ENCODE peak calls at places on chromosomes 2 and 18, in four cellular contexts. One of them, this sample, is unnamed.

GRCh38 chr2:127165539-127165935 is 54.6 kb downstream of the CYP27C1 start:
- DNase-seq in K562: no peak
- DNase-seq in GM12878: no peak
- DNase-seq in H1: no peak
- DNase-seq in this sample: no peak

GRCh38 chr18:7872569-7872968 is 305.5 kb downstream of the PTPRM start:
- DNase-seq in K562: no peak
- DNase-seq in GM12878: no peak
- DNase-seq in H1: no peak
- DNase-seq in this sample: peak

GRCh38 chr18:52903858-52904257 is 563.9 kb downstream of the DCC start:
- DNase-seq in K562: no peak
- DNase-seq in GM12878: no peak
- DNase-seq in H1: no peak
- DNase-seq in this sample: peak

GRCh38 chr2:46376586-46377286 is 79.5 kb downstream of the EPAS1 start:
- DNase-seq in K562: no peak
- DNase-seq in GM12878: no peak
- DNase-seq in H1: no peak
- DNase-seq in this sample: no peak

GRCh38 chr2:216620806-216621205 is 12.4 kb upstream of the IGFBP2 start:
- DNase-seq in K562: no peak
- DNase-seq in GM12878: no peak
- DNase-seq in H1: no peak
- DNase-seq in this sample: no peak

GRCh38 chr2:15801439-15801838 is 138.9 kb upstream of the MYCN start:
- DNase-seq in K562: no peak
- DNase-seq in GM12878: no peak
- DNase-seq in H1: no peak
- DNase-seq in this sample: no peak

GRCh38 chr2:70528921-70529320 is 24.7 kb downstream of the TGFA start:
- DNase-seq in K562: no peak
- DNase-seq in GM12878: no peak
- DNase-seq in H1: no peak
- DNase-seq in this sample: no peak

GRCh38 chr2:126698991-126699390 is 43.0 kb downstream of the GYPC start:
- DNase-seq in K562: no peak
- DNase-seq in GM12878: no peak
- DNase-seq in H1: no peak
- DNase-seq in this sample: no peak

GRCh38 chr2:237885171-237885930 is 25.9 kb downstream of the RAMP1 start:
- DNase-seq in K562: no peak
- DNase-seq in GM12878: no peak
- DNase-seq in H1: no peak
- DNase-seq in this sample: peak

GRCh38 chr2:235608200-235608591 is 114.4 kb downstream of the AGAP1 start:
- DNase-seq in K562: no peak
- DNase-seq in GM12878: no peak
- DNase-seq in H1: no peak
- DNase-seq in this sample: no peak

GRCh38 chr18:65091737-65092329 is 659.0 kb upstream of the CDH7 start:
- DNase-seq in K562: no peak
- DNase-seq in GM12878: no peak
- DNase-seq in H1: peak
- DNase-seq in this sample: peak

GRCh38 chr2:131521961-131522781 is 5.5 kb upstream of the CCDC74A start:
- DNase-seq in K562: no peak
- DNase-seq in GM12878: no peak
- DNase-seq in H1: no peak
- DNase-seq in this sample: no peak

GRCh38 chr2:216643986-216644662 is 10.9 kb downstream of the IGFBP2 start:
- DNase-seq in K562: no peak
- DNase-seq in GM12878: no peak
- DNase-seq in H1: no peak
- DNase-seq in this sample: no peak

DNA sequence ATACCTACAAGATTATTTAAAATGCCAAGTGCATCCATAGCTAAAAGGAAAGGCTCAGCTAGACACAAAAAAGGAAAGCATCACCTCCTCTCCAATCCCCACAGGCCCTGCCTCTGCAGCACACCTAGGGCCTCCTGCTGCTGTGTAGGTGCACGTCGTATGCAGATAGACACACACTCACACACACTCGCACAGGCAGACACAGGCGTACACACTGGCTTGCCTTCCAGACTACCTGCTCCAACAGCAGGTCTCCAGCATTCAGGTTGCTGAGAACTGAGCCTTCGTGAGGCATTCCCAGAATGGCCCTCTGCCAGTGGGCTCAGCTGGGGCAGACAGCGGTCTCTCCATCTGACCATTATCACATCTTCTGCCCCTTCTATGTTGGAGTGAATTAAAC is 35.3 kb upstream of the FRZB start:
- DNase-seq in K562: no peak
- DNase-seq in GM12878: no peak
- DNase-seq in H1: no peak
- DNase-seq in this sample: no peak
- TF ChIP-seq POLR2AphosphoS5 in K562: no peak
- TF ChIP-seq POLR2AphosphoS5 in GM12878: no peak
- TF ChIP-seq POLR2AphosphoS5 in H1: peak
- TF ChIP-seq POLR2AphosphoS5 in this sample: no peak

GRCh38 chr2:8681786-8682692 is at the start of gene ID2:
- DNase-seq in K562: peak
- DNase-seq in GM12878: peak
- DNase-seq in H1: peak
- DNase-seq in this sample: peak

GRCh38 chr2:8679567-8679826 is 2.4 kb upstream of the ID2 start:
- DNase-seq in K562: no peak
- DNase-seq in GM12878: no peak
- DNase-seq in H1: no peak
- DNase-seq in this sample: no peak

GRCh38 chr2:8682719-8683667 is 1.1 kb downstream of the ID2 start:
- DNase-seq in K562: no peak
- DNase-seq in GM12878: no peak
- DNase-seq in H1: no peak
- DNase-seq in this sample: peak

GRCh38 chr2:8679827-8680731 is 1.8 kb upstream of the ID2 start:
- DNase-seq in K562: no peak
- DNase-seq in GM12878: no peak
- DNase-seq in H1: no peak
- DNase-seq in this sample: peak

DNA sequence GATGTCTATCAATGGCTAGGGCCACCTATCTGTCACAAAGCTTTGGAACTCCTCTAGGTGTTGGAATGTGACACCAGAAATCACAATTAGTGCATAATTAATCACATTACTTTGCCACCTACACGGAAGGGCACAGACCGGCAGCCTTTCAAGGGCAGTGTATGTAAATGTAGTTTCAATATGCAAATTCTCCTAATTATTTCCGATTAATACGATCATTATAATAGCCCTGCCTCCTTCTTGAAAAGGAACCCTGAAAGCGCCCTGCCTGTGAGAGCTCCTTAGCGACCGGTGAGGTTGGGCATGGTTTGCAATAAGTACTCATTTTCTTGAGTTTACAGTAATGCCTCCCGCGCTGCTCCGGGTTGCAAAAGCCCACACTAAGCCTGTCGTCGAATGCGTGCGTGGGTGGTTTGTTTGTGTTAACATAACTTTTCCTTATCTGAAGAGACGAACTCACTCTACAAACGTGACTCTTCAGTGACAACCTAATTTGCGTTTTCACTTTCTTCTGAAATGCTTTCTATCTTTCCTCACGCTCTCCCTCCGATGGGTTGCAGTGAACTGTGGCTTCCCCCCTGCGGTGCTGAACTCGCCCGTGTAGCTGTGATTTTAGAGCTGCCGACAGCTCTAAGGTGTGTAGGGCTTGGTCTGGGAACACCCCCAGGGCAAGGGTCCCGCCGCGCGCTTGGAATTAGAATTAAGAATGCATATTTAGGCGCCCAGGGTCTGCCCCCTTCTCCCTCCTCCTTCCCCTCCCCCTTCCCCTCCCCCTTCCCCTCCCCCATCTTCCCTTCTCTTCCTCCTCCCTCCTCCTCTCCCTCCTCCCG is 710 bp upstream of the ID2 start:
- DNase-seq in K562: peak
- DNase-seq in GM12878: peak
- DNase-seq in H1: no peak
- DNase-seq in this sample: peak
- TF ChIP-seq NRF1 in K562: peak
- TF ChIP-seq NRF1 in GM12878: no peak
- TF ChIP-seq NRF1 in H1: no peak
- TF ChIP-seq NRF1 in this sample: no peak

GRCh38 chr2:164818149-164819136 is 23.2 kb downstream of the COBLL1 start:
- DNase-seq in K562: no peak
- DNase-seq in GM12878: no peak
- DNase-seq in H1: no peak
- DNase-seq in this sample: no peak
- TF ChIP-seq JUND in K562: no peak
- TF ChIP-seq JUND in GM12878: no peak
- TF ChIP-seq JUND in H1: no peak
- TF ChIP-seq JUND in this sample: no peak

GRCh38 chr2:65159261-65159660 is 29.4 kb upstream of the RAB1A start:
- DNase-seq in K562: no peak
- DNase-seq in GM12878: no peak
- DNase-seq in H1: no peak
- DNase-seq in this sample: no peak

GRCh38 chr2:65158557-65158956 is 28.7 kb upstream of the RAB1A start:
- DNase-seq in K562: no peak
- DNase-seq in GM12878: no peak
- DNase-seq in H1: no peak
- DNase-seq in this sample: no peak

GRCh38 chr2:65164379-65165023 is 34.6 kb upstream of the RAB1A start:
- DNase-seq in K562: no peak
- DNase-seq in GM12878: no peak
- DNase-seq in H1: no peak
- DNase-seq in this sample: no peak

GRCh38 chr2:65159921-65160320 is 30.0 kb upstream of the RAB1A start:
- DNase-seq in K562: no peak
- DNase-seq in GM12878: no peak
- DNase-seq in H1: no peak
- DNase-seq in this sample: no peak

GRCh38 chr2:65161551-65162100 is 31.7 kb upstream of the RAB1A start:
- DNase-seq in K562: no peak
- DNase-seq in GM12878: no peak
- DNase-seq in H1: no peak
- DNase-seq in this sample: no peak
- TF ChIP-seq POLR2AphosphoS5 in K562: no peak
- TF ChIP-seq POLR2AphosphoS5 in GM12878: no peak
- TF ChIP-seq POLR2AphosphoS5 in H1: no peak
- TF ChIP-seq POLR2AphosphoS5 in this sample: no peak

GRCh38 chr2:191222952-191223351 is 22.3 kb upstream of the MYO1B start:
- DNase-seq in K562: no peak
- DNase-seq in GM12878: no peak
- DNase-seq in H1: no peak
- DNase-seq in this sample: no peak
- TF ChIP-seq NRF1 in K562: no peak
- TF ChIP-seq NRF1 in GM12878: no peak
- TF ChIP-seq NRF1 in H1: no peak
- TF ChIP-seq NRF1 in this sample: no peak

DNA sequence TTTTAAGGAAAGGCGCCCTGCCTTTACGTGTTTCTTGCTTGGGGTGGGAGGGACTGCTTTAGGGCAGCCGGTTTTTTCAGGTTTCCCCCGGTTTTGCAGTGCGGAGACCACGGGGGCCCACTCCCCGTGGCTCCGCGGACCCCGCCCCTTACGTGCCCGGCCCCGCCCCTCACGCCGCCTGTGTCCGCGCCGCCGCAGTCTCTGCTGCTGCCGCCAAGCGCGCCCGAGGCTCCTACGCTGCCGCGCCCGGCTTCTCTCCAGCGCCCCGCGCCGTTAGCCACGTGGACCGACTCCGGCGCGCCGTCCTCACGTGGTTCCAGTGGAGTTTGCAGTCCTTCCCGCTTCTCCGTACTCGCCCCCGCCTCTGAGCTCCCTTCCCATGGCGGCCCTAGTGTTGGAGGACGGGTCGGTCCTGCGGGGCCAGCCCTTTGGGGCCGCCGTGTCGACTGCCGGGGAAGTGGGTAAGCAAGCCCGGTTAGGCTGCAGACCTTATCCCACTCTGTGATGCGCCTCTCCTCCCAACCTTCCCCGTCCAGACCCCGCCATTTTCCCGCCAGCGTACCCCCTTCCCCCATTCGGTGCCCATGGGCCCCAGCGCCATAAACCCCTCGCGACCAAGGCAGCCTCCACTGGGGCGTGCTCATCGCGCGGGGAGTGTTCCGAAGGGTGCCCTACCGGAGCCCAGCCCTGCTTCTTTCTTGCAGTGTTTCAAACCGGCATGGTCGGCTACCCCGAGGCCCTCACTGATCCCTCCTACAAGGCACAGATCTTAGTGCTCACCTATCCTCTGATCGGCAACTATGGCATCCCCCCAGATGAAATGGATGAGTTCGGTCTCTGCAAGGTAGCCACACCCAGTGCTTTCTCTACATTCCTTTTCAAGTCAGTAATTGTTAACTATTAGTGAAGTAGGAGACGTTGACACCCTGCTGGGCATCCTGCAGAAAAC is at the start of gene CAD:
- DNase-seq in K562: peak
- DNase-seq in GM12878: no peak
- DNase-seq in H1: peak
- DNase-seq in this sample: peak
- TF ChIP-seq JUND in K562: no peak
- TF ChIP-seq JUND in GM12878: no peak
- TF ChIP-seq JUND in H1: no peak
- TF ChIP-seq JUND in this sample: no peak

This sample was measured in SK-N-SH.